ENCODE peak calls at places on chromosomes 13 and 19, in five cellular contexts. K is progenitor cell of endocrine pancreas, D is lower leg skin, X is type B pancreatic cell, T is thoracic aorta. M is an unnamed sample.
A peak's percentile ranks its signal among the peaks of the same experiment; 100 is the strongest.

GRCh38 chr13:21395953-21396352 is 63.1 kb downstream of the ZDHHC20 start:
- DNase-seq in X (no peak), T (no peak), K (no peak), D (no peak), M (no peak)

GRCh38 chr13:110274687-110275086 is 32.3 kb downstream of the COL4A1 start:
- DNase-seq in K (no peak), T (no peak), X (no peak), D (peak; percentile 67), M (no peak)

GRCh38 chr19:33434886-33435705 is 61.6 kb downstream of the CEBPG start:
- DNase-seq in X (no peak), K (no peak), T (no peak), D (no peak), M (peak; percentile 54)

GRCh38 chr13:101941095-101941777 is 460.6 kb downstream of the FGF14 start:
- DNase-seq in T (no peak), X (no peak), D (no peak), K (no peak), M (peak; percentile 31)

GRCh38 chr13:50353651-50354415 is 338.6 kb downstream of the KCNRG start:
- DNase-seq in D (no peak), X (no peak), K (no peak), T (no peak), M (no peak)

GRCh38 chr19:10417598-10418280 is 2.6 kb upstream of the PDE4A start:
- DNase-seq in X (no peak), K (no peak), D (no peak), T (no peak), M (peak; percentile 59)

GRCh38 chr19:18940791-18941627 is at the start of gene HOMER3:
- DNase-seq in D (peak; percentile 96), K (peak; percentile 86), T (peak; percentile 22), X (peak; percentile 85), M (peak; percentile 93)

GRCh38 chr19:48568345-48568886 is 16.4 kb downstream of the SULT2B1 start:
- DNase-seq in T (peak; percentile 80), D (peak; percentile 96), X (no peak), K (no peak), M (peak; percentile 32)

DNA sequence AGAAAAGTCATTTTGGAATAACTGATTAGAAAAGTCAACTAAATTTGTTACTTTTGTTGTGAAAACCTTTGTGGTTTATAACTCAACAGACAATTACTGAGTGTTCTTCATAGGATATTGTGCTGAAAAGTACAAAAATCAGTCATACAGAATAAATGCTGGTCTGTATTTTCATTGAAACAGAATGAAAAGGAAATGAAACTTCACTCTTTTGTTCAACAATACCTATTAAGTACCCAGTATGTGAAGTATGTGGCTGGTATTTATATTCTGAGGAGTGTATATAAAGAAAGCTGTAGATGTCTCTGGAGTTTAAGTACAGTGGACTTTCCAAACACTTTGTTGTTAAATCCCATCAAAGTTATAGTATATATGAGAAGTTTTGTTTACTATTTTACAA is 828.4 kb upstream of the ATXN8OS start:
- DNase-seq in X (no peak), T (no peak), D (no peak), K (no peak), M (no peak)
- TF ChIP-seq CTCF in X (no peak), T (no peak), D (no peak), K (no peak), M (no peak)

GRCh38 chr19:11480927-11481776 is at the start of gene ELAVL3:
- DNase-seq in K (no peak), T (no peak), D (no peak), X (no peak), M (peak; percentile 91)

GRCh38 chr19:11481777-11482383 is 1.0 kb upstream of the ELAVL3 start:
- DNase-seq in X (no peak), K (peak; percentile 48), D (peak; percentile 89), T (peak; percentile 31), M (peak; percentile 90)

GRCh38 chr19:11485245-11485837 is 4.5 kb upstream of the ELAVL3 start:
- DNase-seq in K (no peak), T (no peak), D (no peak), X (no peak), M (no peak)

GRCh38 chr19:11482384-11483050 is 1.7 kb upstream of the ELAVL3 start:
- DNase-seq in X (peak; percentile 86), D (peak; percentile 96), T (peak; percentile 27), K (peak; percentile 53), M (peak; percentile 94)

DNA sequence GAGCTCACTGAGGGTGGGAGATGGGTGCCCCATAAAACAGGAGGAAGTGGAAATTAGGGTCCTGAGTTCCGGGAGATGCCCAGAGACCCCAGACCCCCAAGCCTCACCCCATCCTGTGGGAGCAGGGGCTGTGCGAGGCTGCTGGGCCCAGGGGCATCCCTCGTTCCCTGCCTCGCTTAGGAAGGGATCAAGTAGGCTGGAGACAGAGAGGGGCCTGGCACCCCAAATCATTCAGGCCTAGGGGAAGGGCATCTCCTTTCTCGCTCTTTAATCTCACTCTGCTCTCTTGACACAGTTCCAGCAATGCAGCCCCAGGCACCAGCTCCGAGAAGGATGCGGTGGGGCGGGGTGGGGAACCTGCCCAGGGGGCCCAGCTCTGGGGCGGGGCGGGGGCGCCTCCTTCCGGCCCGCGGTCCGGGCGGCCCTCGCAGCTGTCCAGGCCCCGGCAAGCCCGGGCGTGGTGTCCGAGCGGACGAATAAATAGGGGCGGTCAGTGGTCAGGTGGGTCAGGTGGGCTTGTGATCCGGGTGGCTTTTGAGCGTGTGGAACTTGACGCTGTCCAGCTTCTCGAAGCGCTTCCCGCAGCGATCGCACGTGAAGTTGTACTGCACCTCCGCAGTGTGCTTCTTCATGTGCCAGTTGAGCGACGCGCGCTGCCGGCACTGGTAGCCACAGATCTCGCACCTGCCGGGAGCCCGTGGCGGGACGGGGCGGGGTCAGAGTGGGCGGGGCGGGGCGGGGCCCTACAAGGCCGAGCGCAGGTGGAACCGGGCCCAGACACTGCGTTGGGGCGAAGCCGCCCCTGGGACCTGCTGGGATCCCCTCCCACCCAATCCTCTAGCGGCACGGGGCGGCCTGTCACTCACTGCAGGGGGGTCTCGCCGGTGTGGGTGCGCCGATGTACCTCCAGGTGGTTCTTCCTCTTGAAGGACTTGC is 2.6 kb upstream of the ELAVL3 start:
- DNase-seq in T (no peak), D (no peak), K (no peak), X (no peak), M (no peak)
- TF ChIP-seq CTCF in T (no peak), D (no peak), K (no peak), X (no peak), M (no peak)

GRCh38 chr19:35813043-35813890 is 622 bp upstream of the PRODH2 start:
- DNase-seq in K (no peak), D (no peak), X (no peak), T (no peak), M (no peak)

GRCh38 chr19:35816846-35817245 is 4.2 kb upstream of the PRODH2 start:
- DNase-seq in X (no peak), D (no peak), T (no peak), K (no peak), M (no peak)

GRCh38 chr19:35811317-35812219 is 1.1 kb downstream of the PRODH2 start:
- DNase-seq in D (no peak), K (no peak), T (no peak), X (no peak), M (no peak)

GRCh38 chr19:35816262-35816661 is 3.6 kb upstream of the PRODH2 start:
- DNase-seq in X (no peak), D (no peak), K (no peak), T (no peak), M (no peak)

DNA sequence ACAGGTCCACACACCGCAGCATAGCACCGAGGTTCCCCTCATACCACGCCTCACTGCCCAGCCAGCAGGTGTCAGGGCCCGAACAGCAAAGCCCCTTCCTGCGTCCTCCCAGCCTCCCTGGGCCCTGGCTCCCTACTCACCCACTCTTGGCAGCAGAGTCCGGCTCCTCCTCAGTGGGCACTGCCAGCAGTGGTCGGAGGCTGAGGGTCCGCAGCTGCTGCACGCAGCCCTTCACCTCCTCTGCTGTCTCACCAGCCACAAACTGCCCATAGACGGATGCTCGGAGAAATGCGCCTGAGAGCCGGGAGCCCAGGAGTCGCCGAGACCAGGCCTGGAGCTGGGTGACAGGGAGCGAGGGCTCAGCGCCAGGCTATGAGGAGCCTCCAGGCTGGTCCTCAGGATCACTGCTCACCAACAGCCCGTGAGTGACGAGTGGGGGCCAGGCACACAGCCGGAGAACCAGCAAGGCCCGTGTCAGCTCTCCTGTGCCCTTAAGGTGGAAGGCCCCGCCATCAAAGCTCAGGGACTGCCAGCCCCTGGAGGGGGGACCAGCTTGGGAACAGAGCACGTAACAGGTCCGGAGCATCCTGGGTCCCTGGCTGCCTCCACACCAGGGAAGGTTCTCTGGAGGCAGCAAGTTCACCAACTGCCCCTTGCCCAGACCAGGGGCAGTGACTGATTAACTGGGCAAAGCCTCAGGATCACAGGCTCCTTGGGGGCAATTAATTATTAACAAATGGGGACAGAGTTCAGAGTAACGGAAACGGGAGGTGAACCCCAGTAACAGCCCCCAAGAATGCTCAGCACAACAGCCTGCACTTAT is at the start of gene PRODH2:
- DNase-seq in K (no peak), T (no peak), X (no peak), D (no peak), M (no peak)
- TF ChIP-seq CTCF in K (no peak), T (no peak), X (no peak), D (no peak), M (no peak)

GRCh38 chr19:49915271-49915670 is 13.7 kb upstream of the ATF5 start:
- DNase-seq in T (no peak), D (no peak), X (no peak), K (no peak), M (no peak)
- TF ChIP-seq CTCF in T (no peak), D (no peak), X (peak; percentile 49), K (peak; percentile 19), M (peak; percentile 42)

GRCh38 chr19:14089662-14090508 is 666 bp downstream of the SAMD1 start:
- DNase-seq in X (no peak), D (peak; percentile 89), K (peak; percentile 45), T (no peak), M (peak; percentile 74)

GRCh38 chr19:14088634-14089411 is 1.7 kb downstream of the SAMD1 start:
- DNase-seq in X (no peak), K (no peak), T (no peak), D (peak; percentile 86), M (no peak)

GRCh38 chr19:14091086-14091884 is 734 bp upstream of the SAMD1 start:
- DNase-seq in T (no peak), K (peak; percentile 62), X (no peak), D (no peak), M (peak; percentile 61)

GRCh38 chr19:14090509-14091085 is at the start of gene SAMD1:
- DNase-seq in K (peak; percentile 66), D (peak; percentile 98), X (peak; percentile 86), T (peak; percentile 78), M (peak; percentile 80)

DNA sequence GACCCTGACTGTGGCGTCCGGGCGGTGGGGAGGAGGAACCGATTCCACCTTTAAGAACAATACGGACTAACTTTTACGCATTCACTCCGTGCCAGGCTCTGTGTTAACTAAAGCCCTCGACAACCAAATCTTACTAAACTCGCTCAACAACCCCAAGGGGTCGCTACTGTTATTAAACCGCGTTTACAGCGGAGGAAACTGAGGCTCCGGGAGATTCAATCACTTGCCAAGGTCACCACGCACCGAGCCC is 1.2 kb downstream of the SAMD1 start:
- DNase-seq in D (no peak), T (no peak), X (no peak), K (no peak), M (no peak)
- TF ChIP-seq CTCF in D (no peak), T (no peak), X (peak; percentile 50), K (peak; percentile 31), M (peak; percentile 27)

GRCh38 chr19:50008532-50008931 is 16.6 kb downstream of the VRK3 start:
- DNase-seq in X (no peak), K (no peak), T (no peak), D (no peak), M (peak; percentile 69)
- TF ChIP-seq CTCF in X (peak; percentile 57), K (peak; percentile 24), T (no peak), D (no peak), M (no peak)

M was measured in glutamatergic neuron.